ENCODE peak calls at places on chromosomes 13 and 19, in four cellular contexts. J is K562, U is HepG2, Z is GM12878. O is an unnamed sample.

GRCh38 chr19:52898101-52898500 is 666 bp upstream of the ZNF320 start:
- DNase-seq in J (no peak), U (no peak), Z (no peak), O (no peak)

GRCh38 chr13:113184568-113185440 is 23.7 kb downstream of the PCID2 start:
- DNase-seq in J (no peak), U (no peak), Z (no peak), O (no peak)

GRCh38 chr13:27053902-27054595 is 117.6 kb downstream of the USP12 start:
- DNase-seq in J (no peak), U (no peak), Z (no peak), O (no peak)

GRCh38 chr19:45403781-45404556 is 900 bp downstream of the PPP1R13L start:
- DNase-seq in J (peak; percentile 89), U (peak; percentile 70), Z (no peak), O (no peak)

GRCh38 chr13:48478401-48478800 is 54.5 kb downstream of the RCBTB2 start:
- DNase-seq in J (no peak), U (no peak), Z (no peak), O (no peak)

GRCh38 chr19:14120497-14120780 is 2.9 kb upstream of the PRKACA start:
- DNase-seq in J (no peak), U (no peak), Z (no peak), O (no peak)

GRCh38 chr19:49512970-49513745 is 697 bp downstream of the FCGRT start:
- DNase-seq in J (no peak), U (peak; percentile 89), Z (no peak), O (no peak)

GRCh38 chr13:51816604-51817254 is 12.8 kb upstream of the DHRS12 start:
- DNase-seq in J (peak; percentile 28), U (no peak), Z (no peak), O (no peak)

GRCh38 chr13:97944396-97945029 is 9.0 kb upstream of the IPO5 start:
- DNase-seq in J (no peak), U (no peak), Z (no peak), O (no peak)

GRCh38 chr13:36142735-36143134 is 11.6 kb upstream of the DCLK1 start:
- DNase-seq in J (no peak), U (no peak), Z (no peak), O (no peak)

GRCh38 chr19:49445997-49446396 is 4.7 kb upstream of the SLC17A7 start:
- DNase-seq in J (no peak), U (no peak), Z (no peak), O (no peak)

GRCh38 chr13:114043421-114044053 is 69.7 kb upstream of the C13orf46 start:
- DNase-seq in J (no peak), U (peak; percentile 52), Z (no peak), O (no peak)

GRCh38 chr19:55383279-55383788 is 758 bp downstream of the TMEM238 start:
- DNase-seq in J (no peak), U (no peak), Z (no peak), O (no peak)

GRCh38 chr19:24060687-24061356 is 26.2 kb upstream of the ZNF254 start:
- DNase-seq in J (no peak), U (no peak), Z (no peak), O (no peak)

GRCh38 chr19:55635334-55635717 is 5.5 kb upstream of the ZNF580 start:
- DNase-seq in J (no peak), U (no peak), Z (no peak), O (no peak)

GRCh38 chr19:14545716-14546082 is 16.3 kb downstream of the TECR start:
- DNase-seq in J (no peak), U (no peak), Z (no peak), O (no peak)

GRCh38 chr19:5590151-5590864 is 22.6 kb upstream of the TINCR start:
- DNase-seq in J (no peak), U (no peak), Z (no peak), O (no peak)

GRCh38 chr13:31793246-31793645 is 53.9 kb downstream of the RXFP2 start:
- DNase-seq in J (no peak), U (no peak), Z (no peak), O (no peak)

GRCh38 chr19:48967346-48968178 is 2.5 kb downstream of the FTL start:
- DNase-seq in J (peak; percentile 80), U (peak; percentile 74), Z (no peak), O (no peak)

GRCh38 chr19:14147797-14148605 is 11.6 kb upstream of the ASF1B start:
- DNase-seq in J (peak; percentile 76), U (peak; percentile 39), Z (no peak), O (peak; percentile 73)

GRCh38 chr13:48896312-48896711 is 79.4 kb upstream of the FNDC3A start:
- DNase-seq in J (peak; percentile 5), U (no peak), Z (no peak), O (no peak)

GRCh38 chr13:113838711-113839201 is 25.1 kb downstream of the GAS6 start:
- DNase-seq in J (no peak), U (no peak), Z (no peak), O (no peak)

GRCh38 chr19:40224342-40225148 is 1.9 kb downstream of the CCNP start:
- DNase-seq in J (no peak), U (no peak), Z (no peak), O (no peak)

GRCh38 chr19:38714354-38714778 is 29.9 kb downstream of the CAPN12 start:
- DNase-seq in J (no peak), U (no peak), Z (no peak), O (no peak)

GRCh38 chr19:3966051-3967017 is 4.6 kb downstream of the DAPK3 start:
- DNase-seq in J (no peak), U (no peak), Z (no peak), O (no peak)

GRCh38 chr13:19862511-19863313 is 737 bp downstream of the ZMYM5 start:
- DNase-seq in J (peak; percentile 24), U (no peak), Z (no peak), O (peak; percentile 63)

GRCh38 chr13:97222934-97223710 is 989 bp downstream of the MBNL2 start:
- DNase-seq in J (no peak), U (no peak), Z (no peak), O (no peak)

GRCh38 chr13:112457081-112457480 is 80.9 kb downstream of the SPACA7 start:
- DNase-seq in J (no peak), U (no peak), Z (no peak), O (no peak)

DNA sequence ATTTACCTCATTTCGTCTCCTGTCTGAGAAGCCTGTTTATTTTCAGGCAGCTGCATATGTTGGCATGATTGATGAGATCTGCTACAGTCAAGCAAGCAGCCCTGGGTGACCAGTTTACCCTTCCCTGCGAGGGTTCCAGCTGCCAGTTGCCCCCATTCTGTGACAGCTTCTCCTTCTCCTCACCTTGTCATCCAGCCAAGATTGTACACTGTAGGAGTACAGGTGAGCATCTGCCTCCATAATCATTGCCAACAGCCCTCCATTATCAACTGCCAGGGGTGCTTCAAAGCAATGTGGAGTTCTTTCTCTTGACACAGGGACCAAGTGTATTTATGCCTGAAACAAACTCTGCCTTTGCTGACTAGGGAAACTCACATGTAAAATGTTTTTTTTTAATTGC is 1979.8 kb upstream of the PRR20A start:
- DNase-seq in J (no peak), U (no peak), Z (no peak), O (no peak)
- TF ChIP-seq SRF in J (no peak), U (no peak), Z (no peak), O (no peak)

GRCh38 chr13:23928985-23929384 is 31.7 kb upstream of the C1QTNF9B start:
- DNase-seq in J (no peak), U (no peak), Z (no peak), O (no peak)
- TF ChIP-seq ATF2 in J (no peak), U (no peak), Z (no peak), O (no peak)

GRCh38 chr19:28606269-28607032 is 606.5 kb downstream of the UQCRFS1 start:
- DNase-seq in J (peak; percentile 96), U (no peak), Z (no peak), O (no peak)
- TF ChIP-seq SRF in J (peak; percentile 93), U (no peak), Z (no peak), O (no peak)

GRCh38 chr13:46114599-46114998 is 9.8 kb upstream of the CPB2 start:
- DNase-seq in J (no peak), U (no peak), Z (no peak), O (no peak)

GRCh38 chr13:46109451-46109850 is 4.6 kb upstream of the CPB2 start:
- DNase-seq in J (no peak), U (peak; percentile 97), Z (no peak), O (no peak)

GRCh38 chr13:46113596-46113995 is 8.8 kb upstream of the CPB2 start:
- DNase-seq in J (peak; percentile 71), U (no peak), Z (no peak), O (no peak)

GRCh38 chr13:46106839-46107371 is 2.1 kb upstream of the CPB2 start:
- DNase-seq in J (no peak), U (no peak), Z (no peak), O (no peak)

DNA sequence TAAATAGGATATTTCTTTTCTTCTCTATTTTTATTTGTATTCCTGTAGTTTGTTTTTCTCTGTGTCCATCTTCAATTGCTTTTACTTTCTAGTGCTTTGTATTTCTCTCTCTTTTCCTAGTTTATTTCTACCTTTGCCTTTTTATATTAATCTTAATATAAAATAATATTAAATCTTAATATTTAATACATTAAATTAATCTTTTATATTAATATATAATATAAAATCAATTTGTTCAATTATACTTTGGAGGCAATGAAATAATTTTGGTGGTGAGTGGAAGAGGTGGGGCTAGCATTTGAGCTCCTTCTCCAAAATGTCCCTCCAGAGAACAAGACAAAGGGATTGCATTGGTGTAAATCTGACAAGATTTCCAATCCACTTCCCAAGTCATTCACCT is 6.3 kb upstream of the CPB2 start:
- DNase-seq in J (no peak), U (no peak), Z (no peak), O (no peak)
- TF ChIP-seq ATF2 in J (no peak), U (no peak), Z (no peak), O (no peak)

DNA sequence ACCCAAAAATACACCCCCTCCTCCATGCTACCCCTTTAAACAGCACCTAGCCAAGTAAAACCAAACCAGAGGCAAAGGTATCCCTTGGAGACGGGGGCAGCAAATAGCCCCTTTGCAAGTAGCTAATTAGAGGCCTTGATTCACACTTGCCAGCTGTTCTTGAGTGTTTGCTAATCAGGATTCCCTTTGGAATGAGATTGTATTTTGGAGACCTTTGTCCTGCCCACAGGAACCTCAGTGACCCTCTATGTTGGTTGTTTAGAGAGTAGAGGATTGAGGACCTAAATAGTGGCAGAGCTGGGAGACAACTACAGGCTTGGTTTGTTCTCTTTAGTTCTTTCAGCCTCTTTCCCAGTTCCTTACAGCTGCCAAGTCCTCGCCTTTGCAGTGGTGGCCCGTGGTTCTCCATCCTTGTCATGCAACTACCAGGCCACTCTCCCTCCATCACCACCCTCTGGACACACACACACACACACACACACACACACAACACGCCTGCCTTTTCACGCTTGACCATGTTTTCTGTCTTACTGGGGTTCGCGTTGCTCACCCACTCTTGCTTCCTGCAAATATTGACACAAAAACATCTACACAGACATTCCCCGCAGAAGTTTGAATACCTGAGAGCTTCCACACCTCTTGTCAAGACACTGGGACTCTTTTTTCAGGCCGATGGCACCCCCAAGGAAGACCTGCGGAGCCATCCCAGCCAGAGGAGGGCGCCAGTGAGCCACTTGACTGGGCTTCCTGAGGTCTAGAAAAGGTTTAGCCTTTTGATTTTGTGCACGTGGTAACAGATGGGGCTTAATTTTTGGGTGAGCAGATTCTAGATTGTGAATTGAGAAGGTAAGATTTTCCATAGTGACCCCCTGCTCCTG is 80.0 kb upstream of the GPR183 start:
- DNase-seq in J (peak; percentile 75), U (peak; percentile 35), Z (peak; percentile 66), O (peak; percentile 95)
- TF ChIP-seq SRF in J (no peak), U (no peak), Z (no peak), O (no peak)